ENCODE peak calls at places on chromosome 7, in ten cellular contexts. E is astrocyte of the spinal cord, V is IMR-90, N is hepatocyte, L is heart right ventricle, X is cardiac muscle cell, K is fibroblast of mammary gland, U is mucosa of descending colon, F is Calu3, G is GM13976. M is an unnamed sample.

GRCh38 chr7:157875230-157876179 is 538.7 kb downstream of the DNAJB6 start:
- DNase-seq in E (no peak), V (no peak), N (peak), L (no peak), X (peak), K (peak), U (no peak), F (no peak), G (no peak), M (no peak)

GRCh38 chr7:36129048-36129534 is 24.0 kb upstream of the EEPD1 start:
- DNase-seq in E (no peak), V (peak), N (peak), L (peak), X (no peak), K (peak), U (peak), F (peak), G (no peak), M (no peak)

GRCh38 chr7:120327054-120327453 is 54.1 kb downstream of the KCND2 start:
- DNase-seq in E (no peak), V (no peak), N (no peak), L (no peak), X (no peak), K (no peak), U (no peak), F (no peak), G (no peak), M (no peak)

GRCh38 chr7:33563010-33563409 is 342.3 kb upstream of the BMPER start:
- DNase-seq in E (no peak), V (no peak), N (no peak), L (no peak), X (no peak), K (peak), U (no peak), F (no peak), G (no peak), M (no peak)

GRCh38 chr7:41383596-41383995 is 319.3 kb downstream of the INHBA start:
- DNase-seq in E (no peak), V (no peak), N (no peak), L (no peak), X (no peak), K (no peak), U (no peak), F (no peak), G (no peak), M (no peak)

GRCh38 chr7:77351539-77352004 is 64.6 kb downstream of the GSAP start:
- DNase-seq in E (no peak), V (no peak), N (no peak), L (peak), X (no peak), K (no peak), U (no peak), F (no peak), G (peak), M (peak)

GRCh38 chr7:750111-750905 is 23.2 kb upstream of the PRKAR1B start:
- DNase-seq in E (no peak), V (no peak), N (no peak), L (no peak), X (no peak), K (no peak), U (peak), F (no peak), G (no peak), M (no peak)

GRCh38 chr7:45988405-45989057 is 67.5 kb upstream of the IGFBP3 start:
- DNase-seq in E (no peak), V (no peak), N (no peak), L (no peak), X (no peak), K (no peak), U (no peak), F (no peak), G (no peak), M (no peak)

GRCh38 chr7:125681508-125681907 is 751.9 kb upstream of the POT1 start:
- DNase-seq in E (no peak), V (no peak), N (no peak), L (no peak), X (no peak), K (no peak), U (no peak), F (no peak), G (no peak), M (no peak)

GRCh38 chr7:31933481-31933880 is 136.7 kb downstream of the PDE1C start:
- DNase-seq in E (no peak), V (peak), N (no peak), L (no peak), X (no peak), K (no peak), U (no peak), F (peak), G (no peak), M (no peak)

GRCh38 chr7:33926535-33926934 is 21.2 kb downstream of the BMPER start:
- DNase-seq in E (peak), V (peak), N (no peak), L (no peak), X (peak), K (peak), U (no peak), F (no peak), G (no peak), M (no peak)

GRCh38 chr7:29192284-29192683 is 2.3 kb upstream of the CHN2 start:
- DNase-seq in E (no peak), V (no peak), N (no peak), L (no peak), X (no peak), K (no peak), U (no peak), F (no peak), G (no peak), M (no peak)

GRCh38 chr7:98054585-98054984 is 52.1 kb upstream of the LMTK2 start:
- DNase-seq in E (no peak), V (no peak), N (peak), L (no peak), X (no peak), K (no peak), U (no peak), F (no peak), G (no peak), M (no peak)

GRCh38 chr7:91945476-91945875 is 4.8 kb downstream of the AKAP9 start:
- DNase-seq in E (peak), V (peak), N (peak), L (no peak), X (no peak), K (peak), U (no peak), F (no peak), G (no peak), M (no peak)

GRCh38 chr7:98957766-98958165 is 79.4 kb downstream of the TRRAP start:
- DNase-seq in E (no peak), V (no peak), N (no peak), L (no peak), X (no peak), K (no peak), U (no peak), F (no peak), G (peak), M (no peak)

GRCh38 chr7:80922254-80923049 is 3.6 kb upstream of the SEMA3C start:
- DNase-seq in E (no peak), V (no peak), N (peak), L (no peak), X (no peak), K (no peak), U (no peak), F (peak), G (no peak), M (no peak)

GRCh38 chr7:19369806-19370205 is 224.6 kb upstream of the FERD3L start:
- DNase-seq in E (no peak), V (no peak), N (no peak), L (no peak), X (no peak), K (no peak), U (no peak), F (no peak), G (no peak), M (no peak)

GRCh38 chr7:149450821-149451220 is 10.0 kb downstream of the ZNF777 start:
- DNase-seq in E (no peak), V (no peak), N (no peak), L (no peak), X (no peak), K (no peak), U (no peak), F (no peak), G (no peak), M (no peak)
- TF ChIP-seq CTCF in E (no peak), V (no peak), N (no peak), L (no peak), X (no peak), K (no peak), U (no peak), F (no peak), G (no peak), M (no peak)

GRCh38 chr7:150404785-150405583 is 25.9 kb downstream of the ZNF775 start:
- DNase-seq in E (peak), V (peak), N (peak), L (peak), X (peak), K (peak), U (peak), F (peak), G (peak), M (peak)
- TF ChIP-seq CTCF in E (no peak), V (peak), N (peak), L (peak), X (peak), K (no peak), U (no peak), F (no peak), G (peak), M (peak)

GRCh38 chr7:8594115-8594514 is 160.7 kb downstream of the NXPH1 start:
- DNase-seq in E (no peak), V (no peak), N (no peak), L (no peak), X (no peak), K (no peak), U (no peak), F (no peak), G (no peak), M (no peak)

DNA sequence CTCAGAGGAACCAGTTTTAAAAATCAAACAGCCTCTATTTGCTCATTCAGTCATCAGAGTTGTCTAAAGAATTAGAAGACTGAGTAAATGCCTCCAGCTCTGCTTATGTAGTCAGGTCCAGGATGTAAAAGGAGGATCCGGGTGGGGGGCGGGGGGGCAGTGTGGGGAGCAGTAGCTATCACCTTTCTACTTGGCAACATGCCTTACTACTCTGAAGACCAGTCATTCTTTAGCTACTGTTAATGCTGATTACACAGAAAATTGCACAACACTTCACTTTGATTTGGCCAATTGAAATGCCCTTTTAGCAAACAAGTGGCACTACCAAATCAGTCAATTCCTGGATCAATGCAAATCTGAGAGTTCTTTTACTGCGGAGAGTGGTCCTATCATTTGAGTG is 164.2 kb downstream of the NXPH1 start:
- DNase-seq in E (no peak), V (no peak), N (no peak), L (no peak), X (no peak), K (no peak), U (no peak), F (no peak), G (no peak), M (no peak)
- TF ChIP-seq CTCF in E (no peak), V (no peak), N (no peak), L (no peak), X (no peak), K (no peak), U (no peak), F (no peak), G (no peak), M (no peak)

GRCh38 chr7:67663644-67664043 is 667.0 kb downstream of the TYW1 start:
- DNase-seq in E (no peak), V (no peak), N (no peak), L (no peak), X (no peak), K (no peak), U (no peak), F (no peak), G (no peak), M (no peak)
- TF ChIP-seq CTCF in E (no peak), V (no peak), N (no peak), L (no peak), X (no peak), K (no peak), U (no peak), F (no peak), G (no peak), M (no peak)

DNA sequence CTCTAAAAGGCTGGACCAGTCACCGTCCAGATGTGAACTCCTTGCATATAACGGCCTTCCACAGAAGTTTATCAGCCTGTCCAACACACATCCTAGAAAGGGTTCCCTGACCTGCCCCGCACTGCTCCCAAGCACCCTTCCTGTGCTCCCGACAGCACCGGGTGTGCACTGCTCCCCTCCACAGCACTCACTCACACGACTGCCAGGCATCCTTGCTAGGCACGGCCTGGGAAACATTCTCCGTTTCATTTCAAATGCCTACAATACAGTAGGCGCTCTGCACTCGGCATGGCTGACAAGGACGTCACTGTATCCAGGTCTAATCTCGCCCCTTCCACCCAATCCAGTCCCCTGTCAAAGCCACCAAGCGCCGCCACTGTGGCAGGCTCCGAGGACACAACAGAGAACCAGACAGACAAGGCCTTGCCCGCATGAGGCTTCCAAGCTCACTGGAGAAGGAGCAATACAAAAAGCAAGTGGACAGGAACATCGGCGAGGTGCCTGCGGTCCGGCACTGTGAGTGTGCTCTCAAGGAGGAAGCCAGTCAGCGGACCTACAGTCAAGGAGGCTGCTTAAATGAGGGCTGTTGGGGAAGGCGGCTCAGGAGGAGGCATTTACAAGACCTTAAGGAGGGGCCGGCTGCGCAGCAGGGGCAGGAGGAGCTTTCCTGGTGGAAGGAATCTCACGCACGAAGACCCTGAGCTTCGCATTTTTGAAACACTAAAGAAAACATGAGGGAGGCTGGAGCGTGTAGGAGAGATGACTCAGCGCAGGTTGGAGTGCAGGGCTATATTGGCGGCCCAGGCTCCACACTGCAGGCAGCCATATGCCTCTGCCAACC is 29.2 kb downstream of the GNA12 start:
- DNase-seq in E (peak), V (no peak), N (peak), L (no peak), X (no peak), K (peak), U (no peak), F (no peak), G (no peak), M (no peak)
- TF ChIP-seq CTCF in E (no peak), V (no peak), N (no peak), L (no peak), X (no peak), K (no peak), U (no peak), F (no peak), G (no peak), M (no peak)

DNA sequence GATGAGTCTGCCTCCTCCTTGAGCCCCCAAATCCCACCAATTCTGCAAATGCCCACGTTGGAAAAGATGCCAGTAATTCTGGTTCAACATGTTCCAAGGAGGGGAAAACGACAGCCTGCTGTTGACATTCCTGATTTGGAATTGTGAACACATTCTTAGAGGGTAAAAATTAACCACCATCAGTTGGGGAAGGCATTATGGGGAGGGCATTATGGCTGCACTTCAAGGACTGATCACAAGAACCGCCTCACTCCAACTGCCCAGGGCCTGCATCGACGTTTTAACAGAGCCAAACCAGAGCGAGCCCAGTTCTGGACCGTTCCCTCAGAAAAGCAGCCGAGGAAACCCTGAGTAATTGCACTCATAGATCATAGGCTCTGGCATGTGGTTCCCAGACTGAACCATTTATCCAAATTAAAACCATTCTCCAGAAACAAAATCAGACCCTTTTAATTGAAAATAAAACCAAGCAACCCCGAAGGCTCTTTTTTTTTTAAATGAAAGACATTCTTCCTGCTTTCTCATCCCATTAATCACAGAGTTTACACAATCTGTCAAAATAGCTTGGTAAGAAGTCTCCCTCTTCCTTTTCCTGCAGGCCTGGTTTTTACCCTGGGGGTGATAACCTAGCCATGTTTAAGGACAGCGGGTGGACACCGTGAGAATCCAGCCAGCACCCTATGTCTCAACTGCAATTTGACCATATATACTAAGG is 8.0 kb downstream of the TNS3 start:
- DNase-seq in E (peak), V (peak), N (peak), L (no peak), X (no peak), K (peak), U (no peak), F (peak), G (no peak), M (no peak)
- TF ChIP-seq CTCF in E (no peak), V (no peak), N (no peak), L (no peak), X (no peak), K (no peak), U (no peak), F (no peak), G (no peak), M (no peak)

GRCh38 chr7:82467020-82467419 is 23.4 kb upstream of the CACNA2D1 start:
- DNase-seq in E (no peak), V (no peak), N (no peak), L (no peak), X (no peak), K (no peak), U (no peak), F (no peak), G (no peak), M (no peak)

GRCh38 chr7:82469207-82469606 is 25.6 kb upstream of the CACNA2D1 start:
- DNase-seq in E (no peak), V (no peak), N (no peak), L (no peak), X (no peak), K (no peak), U (no peak), F (no peak), G (no peak), M (no peak)

GRCh38 chr7:82464372-82464771 is 20.8 kb upstream of the CACNA2D1 start:
- DNase-seq in E (no peak), V (no peak), N (no peak), L (no peak), X (no peak), K (no peak), U (no peak), F (no peak), G (no peak), M (no peak)

GRCh38 chr7:82471351-82472020 is 27.9 kb upstream of the CACNA2D1 start:
- DNase-seq in E (no peak), V (no peak), N (no peak), L (no peak), X (no peak), K (no peak), U (no peak), F (no peak), G (no peak), M (no peak)

GRCh38 chr7:82468435-82468834 is 24.9 kb upstream of the CACNA2D1 start:
- DNase-seq in E (no peak), V (no peak), N (no peak), L (no peak), X (no peak), K (no peak), U (no peak), F (no peak), G (no peak), M (no peak)
- TF ChIP-seq CTCF in E (no peak), V (no peak), N (no peak), L (no peak), X (no peak), K (no peak), U (no peak), F (no peak), G (no peak), M (no peak)

DNA sequence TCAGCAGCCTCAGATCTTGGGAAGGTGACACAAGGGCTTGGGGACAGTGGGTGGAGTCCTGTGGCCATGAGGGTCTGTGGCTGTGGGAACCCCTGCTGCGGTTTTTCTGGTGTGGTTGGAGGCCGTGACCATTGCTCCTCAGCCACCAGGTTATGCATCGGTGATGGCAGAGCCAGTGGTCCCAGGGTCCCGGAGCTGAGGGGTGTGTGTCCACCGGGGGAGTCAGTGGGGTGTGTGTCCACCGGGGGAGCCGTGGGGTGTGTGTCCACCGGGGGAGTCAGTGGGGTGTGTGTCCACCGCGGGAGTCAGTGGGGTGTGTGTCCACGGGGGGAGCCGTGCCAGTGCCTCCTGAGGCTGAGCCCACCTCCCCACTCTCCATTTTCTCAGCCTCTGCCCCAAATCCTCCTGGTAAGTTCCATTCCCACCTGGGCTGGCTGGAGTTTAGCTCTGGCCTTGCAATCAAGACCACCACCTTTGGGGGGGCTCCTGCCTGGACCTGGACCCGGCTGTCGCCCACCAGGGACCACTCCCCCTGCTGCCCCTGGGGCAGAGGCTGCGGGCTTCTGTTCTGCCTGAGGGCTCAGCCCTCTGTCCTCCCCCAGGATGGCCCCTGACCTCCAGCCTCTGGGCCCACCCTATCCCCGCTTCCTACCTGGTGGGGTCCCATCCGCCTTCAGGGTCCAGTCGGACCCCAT is 143.5 kb downstream of the ELFN1 start:
- DNase-seq in E (no peak), V (no peak), N (no peak), L (no peak), X (no peak), K (no peak), U (no peak), F (no peak), G (no peak), M (no peak)
- TF ChIP-seq CTCF in E (no peak), V (no peak), N (no peak), L (no peak), X (no peak), K (no peak), U (no peak), F (no peak), G (no peak), M (no peak)

GRCh38 chr7:121960678-121961461 is 87.9 kb downstream of the PTPRZ1 start:
- DNase-seq in E (peak), V (peak), N (peak), L (no peak), X (no peak), K (peak), U (no peak), F (no peak), G (no peak), M (no peak)
- TF ChIP-seq CTCF in E (peak), V (no peak), N (peak), L (no peak), X (no peak), K (no peak), U (no peak), F (no peak), G (no peak), M (no peak)

DNA sequence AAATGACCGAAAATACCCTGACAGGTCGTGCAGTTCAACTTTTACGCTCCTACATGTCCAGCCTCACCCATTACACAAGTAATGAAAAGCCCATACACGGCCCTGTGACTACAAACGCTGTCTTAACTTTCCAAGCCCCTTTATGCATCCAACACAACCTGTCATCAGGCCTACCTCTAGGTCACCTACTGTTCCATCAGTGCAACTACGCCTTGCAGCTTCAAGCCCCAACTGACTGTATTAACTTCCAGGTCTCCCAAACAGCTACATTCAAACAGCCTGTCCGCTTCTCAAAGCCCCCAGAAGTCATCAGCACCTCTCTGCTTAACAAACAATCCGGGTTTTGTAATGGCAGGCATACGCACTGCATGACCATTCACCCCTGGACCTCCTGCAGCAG is 19.2 kb downstream of the ZNF107 start:
- DNase-seq in E (no peak), V (no peak), N (no peak), L (no peak), X (no peak), K (no peak), U (no peak), F (no peak), G (no peak), M (no peak)
- TF ChIP-seq CTCF in E (no peak), V (no peak), N (no peak), L (no peak), X (no peak), K (no peak), U (no peak), F (no peak), G (no peak), M (no peak)